ENCODE peak calls at places on chromosome 19, in five cellular contexts. E is IMR-90, F is H9, M is neuronal stem cell, R is mesendoderm. T is an unnamed sample. For H3K4me1, the result is how much of the 10 kb centered on the place peaks cover.

GRCh38 chr19:31448221-31448657 is 99.0 kb upstream of the TSHZ3 start:
- DNase-seq in E (peak), F (no peak), M (no peak), R (peak), T (peak)

GRCh38 chr19:13841339-13842293 is 35.3 kb upstream of the NANOS3 start:
- DNase-seq in E (no peak), F (peak), M (no peak), R (no peak), T (peak)

GRCh38 chr19:35671818-35672217 is 5.5 kb downstream of the UPK1A start:
- DNase-seq in E (no peak), F (no peak), M (no peak), R (peak), T (peak)

GRCh38 chr19:33399745-33400681 is 26.5 kb downstream of the CEBPG start:
- DNase-seq in E (no peak), F (no peak), M (no peak), R (no peak), T (no peak)

GRCh38 chr19:51027126-51027806 is 850 bp upstream of the KLK11 start:
- DNase-seq in E (no peak), F (no peak), M (no peak), R (no peak), T (no peak)

GRCh38 chr19:1087813-1088418 is 7.3 kb downstream of the POLR2E start:
- DNase-seq in E (no peak), F (no peak), M (no peak), R (no peak), T (peak)

GRCh38 chr19:55472463-55472862 is 4.0 kb upstream of the ZNF628 start:
- DNase-seq in E (peak), F (no peak), M (no peak), R (peak), T (no peak)

GRCh38 chr19:45186509-45187334 is 8.1 kb downstream of the BLOC1S3 start:
- DNase-seq in E (peak), F (no peak), M (no peak), R (no peak), T (no peak)

GRCh38 chr19:33879818-33880575 is 83.3 kb downstream of the KCTD15 start:
- DNase-seq in E (no peak), F (no peak), M (no peak), R (no peak), T (no peak)

GRCh38 chr19:56423276-56423984 is 19.3 kb downstream of the ZNF583 start:
- DNase-seq in E (no peak), F (no peak), M (no peak), R (peak), T (no peak)

GRCh38 chr19:41701401-41702075 is 6.9 kb upstream of the CEACAM5 start:
- DNase-seq in E (no peak), F (peak), M (no peak), R (no peak), T (no peak)

GRCh38 chr19:47032171-47032811 is 12.7 kb downstream of the NPAS1 start:
- DNase-seq in E (no peak), F (peak), M (no peak), R (peak), T (peak)

GRCh38 chr19:43623889-43624670 is 4.7 kb upstream of the ZNF428 start:
- DNase-seq in E (no peak), F (peak), M (no peak), R (peak), T (peak)

GRCh38 chr19:8487137-8487851 is 15.1 kb downstream of the PRAM1 start:
- DNase-seq in E (no peak), F (no peak), M (no peak), R (peak), T (peak)

GRCh38 chr19:34224996-34225658 is 29.2 kb upstream of the GARRE1 start:
- DNase-seq in E (peak), F (no peak), M (no peak), R (no peak), T (no peak)

DNA sequence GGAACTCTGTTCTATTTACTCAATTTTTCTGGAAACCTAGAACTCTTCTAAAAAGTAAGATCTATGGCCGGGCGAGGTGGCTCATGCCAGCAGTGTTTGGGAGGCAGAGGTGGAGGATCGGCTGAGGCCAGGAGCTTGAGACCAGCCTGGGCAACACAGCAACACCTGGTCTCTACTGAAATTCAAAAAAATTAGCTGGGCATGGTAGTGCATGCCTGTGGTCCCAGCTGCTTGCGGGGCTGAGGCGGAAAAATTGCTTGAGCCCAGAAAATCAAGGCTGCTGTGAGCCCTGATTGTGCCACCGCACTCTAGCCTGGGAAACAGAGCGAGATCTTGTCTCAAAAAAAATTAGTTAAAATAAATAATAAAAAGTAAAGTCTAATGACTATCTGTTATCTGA is 28.6 kb downstream of the F2RL3 start:
- DNase-seq in E (no peak), F (no peak), M (no peak), R (no peak), T (no peak)
- H2BK120ac ChIP-seq in E (no peak), F (no peak), M (no peak), R (no peak), T (no peak)

GRCh38 chr19:49559443-49559842 is 20.9 kb downstream of the NOSIP start:
- DNase-seq in E (no peak), F (no peak), M (no peak), R (no peak), T (no peak)
- H3K4me1 ChIP-seq in E (under half), F (under half), M (under half), R (under half), T (under half)

GRCh38 chr19:39112338-39112890 is 13.2 kb upstream of the PAK4 start:
- DNase-seq in E (no peak), F (no peak), M (no peak), R (no peak), T (peak)

GRCh38 chr19:39109641-39110040 is 15.9 kb upstream of the PAK4 start:
- DNase-seq in E (no peak), F (no peak), M (no peak), R (no peak), T (no peak)

GRCh38 chr19:39111593-39112199 is 13.9 kb upstream of the PAK4 start:
- DNase-seq in E (no peak), F (no peak), M (no peak), R (no peak), T (peak)

GRCh38 chr19:39113199-39113598 is 12.4 kb upstream of the PAK4 start:
- DNase-seq in E (no peak), F (no peak), M (no peak), R (no peak), T (no peak)

DNA sequence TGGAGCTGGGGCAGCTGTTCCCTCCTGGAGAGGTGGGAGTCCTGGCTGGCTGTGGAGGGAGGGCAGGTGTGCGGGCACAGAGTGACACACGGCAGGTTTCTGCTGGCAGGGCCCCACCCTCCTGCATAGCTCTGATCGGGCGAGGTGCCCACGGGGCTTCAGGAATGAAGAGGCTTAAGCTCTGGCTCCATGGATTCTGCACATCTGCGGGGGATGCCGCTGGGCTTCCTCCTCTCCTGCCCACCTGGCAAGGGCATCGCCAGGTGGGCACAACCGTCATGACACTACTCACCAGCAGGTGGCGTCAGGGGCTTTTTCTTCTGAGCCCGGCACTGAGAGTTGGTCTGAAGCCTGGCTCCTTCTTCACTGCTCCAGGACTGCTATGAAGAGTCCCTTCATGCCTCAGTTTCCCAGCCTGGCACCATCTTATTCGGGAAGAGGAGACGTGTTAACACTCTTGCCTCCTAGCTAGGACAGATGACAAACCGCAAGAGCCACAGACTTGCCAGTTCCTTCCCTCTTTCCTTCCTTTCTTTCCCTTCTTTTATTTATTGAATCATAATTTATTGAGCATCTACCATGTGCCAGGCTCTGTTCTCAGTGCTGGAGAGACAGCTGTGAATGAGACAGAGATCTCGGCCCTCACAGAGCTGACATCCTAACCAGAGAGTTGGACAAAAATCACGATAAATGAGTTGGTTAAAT is 15.2 kb upstream of the PAK4 start:
- DNase-seq in E (no peak), F (peak), M (peak), R (peak), T (peak)
- H2BK120ac ChIP-seq in E (no peak), F (no peak), M (no peak), R (no peak), T (no peak)

GRCh38 chr19:6199240-6199983 is 63.9 kb downstream of the ACSBG2 start:
- DNase-seq in E (peak), F (peak), M (peak), R (peak), T (peak)
- H3K4me1 ChIP-seq in E (under half), F (under half), M (under half), R (under half), T (under half)

T was measured in trophoblast cell.